ENCODE peak calls at places on chromosomes 1 and 21, in five cellular contexts. One of them, this sample, is unnamed. For H3K36me3, the result is how much of the 10 kb centered on the place peaks cover.

GRCh38 chr1:6486433-6487011 is 4.9 kb downstream of the PLEKHG5 start:
- DNase-seq in endothelial cell of umbilical vein: peak
- DNase-seq in fibroblast of lung: peak
- DNase-seq in SJSA1: peak
- DNase-seq in neuronal stem cell: peak
- DNase-seq in this sample: peak

GRCh38 chr21:35635261-35635660 is 425.1 kb downstream of the SETD4 start:
- DNase-seq in endothelial cell of umbilical vein: no peak
- DNase-seq in fibroblast of lung: peak
- DNase-seq in SJSA1: no peak
- DNase-seq in neuronal stem cell: no peak
- DNase-seq in this sample: no peak

GRCh38 chr1:76871355-76871974 is 4.2 kb downstream of the ST6GALNAC5 start:
- DNase-seq in endothelial cell of umbilical vein: no peak
- DNase-seq in fibroblast of lung: no peak
- DNase-seq in SJSA1: no peak
- DNase-seq in neuronal stem cell: no peak
- DNase-seq in this sample: no peak

GRCh38 chr1:169348356-169349036 is 19.1 kb downstream of the NME7 start:
- DNase-seq in endothelial cell of umbilical vein: peak
- DNase-seq in fibroblast of lung: peak
- DNase-seq in SJSA1: no peak
- DNase-seq in neuronal stem cell: peak
- DNase-seq in this sample: peak

GRCh38 chr1:34167091-34167788 is 2.2 kb upstream of the CSMD2 start:
- DNase-seq in endothelial cell of umbilical vein: no peak
- DNase-seq in fibroblast of lung: no peak
- DNase-seq in SJSA1: no peak
- DNase-seq in neuronal stem cell: no peak
- DNase-seq in this sample: no peak

GRCh38 chr21:42353623-42354022 is 2.8 kb upstream of the TFF2 start:
- DNase-seq in endothelial cell of umbilical vein: no peak
- DNase-seq in fibroblast of lung: no peak
- DNase-seq in SJSA1: no peak
- DNase-seq in neuronal stem cell: no peak
- DNase-seq in this sample: no peak

GRCh38 chr1:17569200-17570139 is 30.0 kb downstream of the ARHGEF10L start:
- DNase-seq in endothelial cell of umbilical vein: no peak
- DNase-seq in fibroblast of lung: peak
- DNase-seq in SJSA1: peak
- DNase-seq in neuronal stem cell: no peak
- DNase-seq in this sample: no peak

GRCh38 chr1:91176250-91176649 is 154.4 kb upstream of the ZNF644 start:
- DNase-seq in endothelial cell of umbilical vein: no peak
- DNase-seq in fibroblast of lung: no peak
- DNase-seq in SJSA1: no peak
- DNase-seq in neuronal stem cell: no peak
- DNase-seq in this sample: no peak

GRCh38 chr1:93680121-93681094 is 1.2 kb downstream of the BCAR3 start:
- DNase-seq in endothelial cell of umbilical vein: peak
- DNase-seq in fibroblast of lung: peak
- DNase-seq in SJSA1: peak
- DNase-seq in neuronal stem cell: peak
- DNase-seq in this sample: peak

GRCh38 chr1:221801773-221802516 is 60.1 kb upstream of the DUSP10 start:
- DNase-seq in endothelial cell of umbilical vein: no peak
- DNase-seq in fibroblast of lung: peak
- DNase-seq in SJSA1: no peak
- DNase-seq in neuronal stem cell: no peak
- DNase-seq in this sample: no peak

GRCh38 chr21:15631342-15631741 is 98.4 kb upstream of the USP25 start:
- DNase-seq in endothelial cell of umbilical vein: peak
- DNase-seq in fibroblast of lung: peak
- DNase-seq in SJSA1: no peak
- DNase-seq in neuronal stem cell: no peak
- DNase-seq in this sample: no peak

GRCh38 chr1:19342077-19342775 is 30.1 kb downstream of the SLC66A1 start:
- DNase-seq in endothelial cell of umbilical vein: no peak
- DNase-seq in fibroblast of lung: no peak
- DNase-seq in SJSA1: no peak
- DNase-seq in neuronal stem cell: no peak
- DNase-seq in this sample: no peak

GRCh38 chr1:20376880-20377494 is 86.3 kb downstream of the VWA5B1 start:
- DNase-seq in endothelial cell of umbilical vein: peak
- DNase-seq in fibroblast of lung: no peak
- DNase-seq in SJSA1: peak
- DNase-seq in neuronal stem cell: peak
- DNase-seq in this sample: no peak

GRCh38 chr1:85349224-85349623 is 72.8 kb upstream of the BCL10 start:
- DNase-seq in endothelial cell of umbilical vein: no peak
- DNase-seq in fibroblast of lung: no peak
- DNase-seq in SJSA1: no peak
- DNase-seq in neuronal stem cell: no peak
- DNase-seq in this sample: no peak

GRCh38 chr1:10724948-10725852 is 71.2 kb downstream of the CASZ1 start:
- DNase-seq in endothelial cell of umbilical vein: no peak
- DNase-seq in fibroblast of lung: peak
- DNase-seq in SJSA1: no peak
- DNase-seq in neuronal stem cell: no peak
- DNase-seq in this sample: no peak

GRCh38 chr1:50977575-50978143 is 7.6 kb downstream of the CDKN2C start:
- DNase-seq in endothelial cell of umbilical vein: peak
- DNase-seq in fibroblast of lung: peak
- DNase-seq in SJSA1: peak
- DNase-seq in neuronal stem cell: no peak
- DNase-seq in this sample: peak

GRCh38 chr1:86137458-86137857 is 19.1 kb downstream of the COL24A1 start:
- DNase-seq in endothelial cell of umbilical vein: no peak
- DNase-seq in fibroblast of lung: peak
- DNase-seq in SJSA1: no peak
- DNase-seq in neuronal stem cell: no peak
- DNase-seq in this sample: no peak

GRCh38 chr1:93625582-93626327 is 55.9 kb downstream of the BCAR3 start:
- DNase-seq in endothelial cell of umbilical vein: peak
- DNase-seq in fibroblast of lung: peak
- DNase-seq in SJSA1: peak
- DNase-seq in neuronal stem cell: no peak
- DNase-seq in this sample: no peak

GRCh38 chr1:116820362-116820761 is 66.1 kb downstream of the CD2 start:
- DNase-seq in endothelial cell of umbilical vein: no peak
- DNase-seq in fibroblast of lung: peak
- DNase-seq in SJSA1: peak
- DNase-seq in neuronal stem cell: no peak
- DNase-seq in this sample: no peak

GRCh38 chr1:169570172-169570574 is 16.1 kb downstream of the F5 start:
- DNase-seq in endothelial cell of umbilical vein: no peak
- DNase-seq in fibroblast of lung: no peak
- DNase-seq in SJSA1: no peak
- DNase-seq in neuronal stem cell: no peak
- DNase-seq in this sample: no peak

GRCh38 chr1:44645466-44646244 is 28.6 kb downstream of the TMEM53 start:
- DNase-seq in endothelial cell of umbilical vein: no peak
- DNase-seq in fibroblast of lung: peak
- DNase-seq in SJSA1: no peak
- DNase-seq in neuronal stem cell: no peak
- DNase-seq in this sample: no peak

GRCh38 chr21:29125199-29125598 is 5.2 kb upstream of the MAP3K7CL start:
- DNase-seq in endothelial cell of umbilical vein: no peak
- DNase-seq in fibroblast of lung: no peak
- DNase-seq in SJSA1: no peak
- DNase-seq in neuronal stem cell: no peak
- DNase-seq in this sample: no peak

GRCh38 chr1:81226603-81226928 is 574.2 kb upstream of the ADGRL2 start:
- DNase-seq in endothelial cell of umbilical vein: no peak
- DNase-seq in fibroblast of lung: no peak
- DNase-seq in SJSA1: no peak
- DNase-seq in neuronal stem cell: no peak
- DNase-seq in this sample: no peak

GRCh38 chr1:66443793-66444192 is 90.2 kb upstream of the SGIP1 start:
- DNase-seq in endothelial cell of umbilical vein: no peak
- DNase-seq in fibroblast of lung: no peak
- DNase-seq in SJSA1: no peak
- DNase-seq in neuronal stem cell: no peak
- DNase-seq in this sample: no peak

GRCh38 chr1:114282751-114283403 is 129.2 kb upstream of the SYT6 start:
- DNase-seq in endothelial cell of umbilical vein: peak
- DNase-seq in fibroblast of lung: peak
- DNase-seq in SJSA1: peak
- DNase-seq in neuronal stem cell: peak
- DNase-seq in this sample: peak

GRCh38 chr1:175540928-175541645 is 202.3 kb downstream of the TNR start:
- DNase-seq in endothelial cell of umbilical vein: peak
- DNase-seq in fibroblast of lung: no peak
- DNase-seq in SJSA1: no peak
- DNase-seq in neuronal stem cell: no peak
- DNase-seq in this sample: no peak

GRCh38 chr1:37951041-37951782 is 4.4 kb upstream of the INPP5B start:
- DNase-seq in endothelial cell of umbilical vein: no peak
- DNase-seq in fibroblast of lung: no peak
- DNase-seq in SJSA1: no peak
- DNase-seq in neuronal stem cell: no peak
- DNase-seq in this sample: no peak

GRCh38 chr1:39753132-39754025 is 14.7 kb downstream of the PPIE start:
- DNase-seq in endothelial cell of umbilical vein: no peak
- DNase-seq in fibroblast of lung: no peak
- DNase-seq in SJSA1: no peak
- DNase-seq in neuronal stem cell: no peak
- DNase-seq in this sample: no peak

GRCh38 chr1:39754026-39754569 is 15.4 kb downstream of the PPIE start:
- DNase-seq in endothelial cell of umbilical vein: peak
- DNase-seq in fibroblast of lung: no peak
- DNase-seq in SJSA1: no peak
- DNase-seq in neuronal stem cell: no peak
- DNase-seq in this sample: no peak

GRCh38 chr1:39754906-39755504 is 16.1 kb downstream of the OXCT2 start:
- DNase-seq in endothelial cell of umbilical vein: no peak
- DNase-seq in fibroblast of lung: peak
- DNase-seq in SJSA1: no peak
- DNase-seq in neuronal stem cell: no peak
- DNase-seq in this sample: no peak

GRCh38 chr1:39752703-39753102 is 14.0 kb downstream of the PPIE start:
- DNase-seq in endothelial cell of umbilical vein: no peak
- DNase-seq in fibroblast of lung: no peak
- DNase-seq in SJSA1: no peak
- DNase-seq in neuronal stem cell: no peak
- DNase-seq in this sample: no peak

DNA sequence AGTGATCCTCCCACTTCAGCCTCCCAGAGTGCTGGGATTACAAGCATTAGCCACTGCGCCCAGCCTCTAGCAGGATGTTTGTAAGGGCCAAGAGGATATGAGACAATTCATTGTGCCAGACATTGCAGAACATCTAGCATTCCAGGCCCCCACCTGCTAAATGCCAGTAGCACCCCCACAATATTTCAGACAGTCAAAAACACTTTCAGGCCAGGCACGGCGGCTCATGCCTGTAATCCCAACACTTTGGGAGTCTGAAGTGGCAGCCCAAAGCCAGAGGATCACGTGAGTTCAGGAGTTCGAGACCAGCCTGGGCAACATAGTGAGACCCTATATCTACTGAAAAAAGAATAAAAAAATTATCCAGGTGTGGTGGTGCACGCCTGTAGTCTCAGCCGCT is 12.9 kb downstream of the PPIE start:
- DNase-seq in endothelial cell of umbilical vein: no peak
- DNase-seq in fibroblast of lung: no peak
- DNase-seq in SJSA1: peak
- DNase-seq in neuronal stem cell: no peak
- DNase-seq in this sample: no peak
- H3K36me3 ChIP-seq in endothelial cell of umbilical vein: under half
- H3K36me3 ChIP-seq in fibroblast of lung: under half
- H3K36me3 ChIP-seq in SJSA1: half or more
- H3K36me3 ChIP-seq in neuronal stem cell: half or more
- H3K36me3 ChIP-seq in this sample: half or more

DNA sequence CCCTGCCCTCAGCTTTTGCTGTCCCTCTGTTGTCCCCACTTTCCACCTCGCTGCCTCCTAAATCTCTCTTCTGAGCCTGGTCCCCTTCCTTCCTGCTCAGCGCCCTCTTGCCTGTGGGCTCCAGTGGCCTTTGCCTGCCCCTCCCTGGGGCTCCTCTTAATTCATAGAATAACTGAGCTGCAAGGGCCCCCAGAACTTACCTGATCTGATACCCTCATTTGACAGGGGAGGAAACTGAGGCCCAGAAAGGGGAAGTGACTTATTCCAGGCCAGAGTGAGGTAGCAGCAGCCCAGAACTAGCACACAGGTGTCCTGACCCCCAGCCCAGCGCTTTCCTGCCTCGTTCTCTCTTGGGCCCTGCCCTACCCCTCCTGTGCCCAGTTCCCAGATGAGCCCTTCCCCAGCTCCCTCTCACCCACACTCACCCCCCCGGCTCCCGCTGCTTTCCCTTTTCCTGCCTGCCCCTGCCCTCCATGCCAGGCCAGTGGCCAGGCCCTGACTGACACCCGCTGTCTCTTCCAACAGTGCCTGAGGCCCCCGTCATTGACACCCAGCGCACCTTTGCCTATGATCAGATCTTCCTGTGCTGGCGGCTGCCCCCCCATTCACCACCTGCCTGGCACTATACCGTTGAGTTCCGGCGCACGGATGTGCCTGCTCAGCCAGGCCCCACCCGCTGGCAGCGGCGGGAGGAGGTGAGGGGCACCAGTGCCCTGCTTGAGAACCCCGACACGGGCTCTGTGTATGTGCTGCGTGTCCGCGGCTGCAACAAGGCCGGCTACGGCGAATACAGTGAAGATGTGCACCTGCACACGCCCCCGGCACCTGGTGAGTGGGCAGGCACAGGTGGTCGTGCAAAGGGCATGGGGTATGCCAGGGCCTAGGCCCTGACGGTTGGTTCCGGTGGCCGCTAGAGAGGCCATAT is 5.7 kb downstream of the TRIM46 start:
- DNase-seq in endothelial cell of umbilical vein: no peak
- DNase-seq in fibroblast of lung: no peak
- DNase-seq in SJSA1: peak
- DNase-seq in neuronal stem cell: no peak
- DNase-seq in this sample: no peak
- H3K36me3 ChIP-seq in endothelial cell of umbilical vein: under half
- H3K36me3 ChIP-seq in fibroblast of lung: under half
- H3K36me3 ChIP-seq in SJSA1: under half
- H3K36me3 ChIP-seq in neuronal stem cell: under half
- H3K36me3 ChIP-seq in this sample: under half

GRCh38 chr1:16093611-16094010 is 20.2 kb upstream of the FAM131C start:
- DNase-seq in endothelial cell of umbilical vein: no peak
- DNase-seq in fibroblast of lung: no peak
- DNase-seq in SJSA1: no peak
- DNase-seq in neuronal stem cell: no peak
- DNase-seq in this sample: no peak
- H3K36me3 ChIP-seq in endothelial cell of umbilical vein: under half
- H3K36me3 ChIP-seq in fibroblast of lung: under half
- H3K36me3 ChIP-seq in SJSA1: under half
- H3K36me3 ChIP-seq in neuronal stem cell: under half
- H3K36me3 ChIP-seq in this sample: under half

GRCh38 chr1:26882696-26883095 is 7.4 kb downstream of the GPN2 start:
- DNase-seq in endothelial cell of umbilical vein: no peak
- DNase-seq in fibroblast of lung: no peak
- DNase-seq in SJSA1: no peak
- DNase-seq in neuronal stem cell: no peak
- DNase-seq in this sample: no peak
- H3K36me3 ChIP-seq in endothelial cell of umbilical vein: under half
- H3K36me3 ChIP-seq in fibroblast of lung: under half
- H3K36me3 ChIP-seq in SJSA1: half or more
- H3K36me3 ChIP-seq in neuronal stem cell: under half
- H3K36me3 ChIP-seq in this sample: half or more

GRCh38 chr1:154342836-154343472 is 17.6 kb downstream of the ATP8B2 start:
- DNase-seq in endothelial cell of umbilical vein: no peak
- DNase-seq in fibroblast of lung: no peak
- DNase-seq in SJSA1: no peak
- DNase-seq in neuronal stem cell: no peak
- DNase-seq in this sample: peak
- H3K36me3 ChIP-seq in endothelial cell of umbilical vein: under half
- H3K36me3 ChIP-seq in fibroblast of lung: half or more
- H3K36me3 ChIP-seq in SJSA1: half or more
- H3K36me3 ChIP-seq in neuronal stem cell: half or more
- H3K36me3 ChIP-seq in this sample: half or more

This sample was measured in effector memory CD4-positive, alpha-beta T cell.